ENCODE peak calls at places on chromosomes 3 and 15, in eight cellular contexts. One of them, this sample, is unnamed.

GRCh38 chr3:105394177-105394576 is 27.5 kb downstream of the ALCAM start:
- DNase-seq in GM03348: no peak
- DNase-seq in activated naive CD4-positive, alpha-beta T cell: no peak
- DNase-seq in naive B cell: no peak
- DNase-seq in fibroblast of pulmonary artery: peak; percentile 97
- DNase-seq in progenitor cell of endocrine pancreas: no peak
- DNase-seq in NCI-H345: no peak
- DNase-seq in GM12891: no peak
- DNase-seq in this sample: no peak

GRCh38 chr3:174862101-174862500 is 3.0 kb downstream of the NAALADL2 start:
- DNase-seq in activated naive CD4-positive, alpha-beta T cell: no peak
- DNase-seq in fibroblast of pulmonary artery: no peak
- DNase-seq in naive B cell: no peak
- DNase-seq in GM12891: no peak
- DNase-seq in GM03348: no peak
- DNase-seq in NCI-H345: no peak
- DNase-seq in progenitor cell of endocrine pancreas: no peak
- DNase-seq in this sample: no peak

GRCh38 chr3:115077501-115078250 is 69.4 kb downstream of the ZBTB20 start:
- DNase-seq in activated naive CD4-positive, alpha-beta T cell: no peak
- DNase-seq in GM12891: no peak
- DNase-seq in fibroblast of pulmonary artery: no peak
- DNase-seq in NCI-H345: no peak
- DNase-seq in progenitor cell of endocrine pancreas: no peak
- DNase-seq in GM03348: no peak
- DNase-seq in naive B cell: no peak
- DNase-seq in this sample: no peak

GRCh38 chr3:62604301-62604700 is 231.0 kb upstream of the FEZF2 start:
- DNase-seq in NCI-H345: no peak
- DNase-seq in GM12891: no peak
- DNase-seq in activated naive CD4-positive, alpha-beta T cell: no peak
- DNase-seq in GM03348: peak; percentile 54
- DNase-seq in naive B cell: no peak
- DNase-seq in progenitor cell of endocrine pancreas: no peak
- DNase-seq in fibroblast of pulmonary artery: peak; percentile 91
- DNase-seq in this sample: no peak

GRCh38 chr3:12350151-12350813 is 61.4 kb downstream of the PPARG start:
- DNase-seq in NCI-H345: no peak
- DNase-seq in GM03348: no peak
- DNase-seq in naive B cell: no peak
- DNase-seq in progenitor cell of endocrine pancreas: no peak
- DNase-seq in fibroblast of pulmonary artery: peak; percentile 93
- DNase-seq in activated naive CD4-positive, alpha-beta T cell: no peak
- DNase-seq in GM12891: no peak
- DNase-seq in this sample: no peak

GRCh38 chr15:76998661-76999285 is 3.8 kb downstream of the PSTPIP1 start:
- DNase-seq in GM03348: no peak
- DNase-seq in naive B cell: no peak
- DNase-seq in GM12891: no peak
- DNase-seq in progenitor cell of endocrine pancreas: no peak
- DNase-seq in fibroblast of pulmonary artery: no peak
- DNase-seq in activated naive CD4-positive, alpha-beta T cell: no peak
- DNase-seq in NCI-H345: no peak
- DNase-seq in this sample: no peak

GRCh38 chr3:80338366-80338765 is 570.6 kb upstream of the ROBO1 start:
- DNase-seq in NCI-H345: no peak
- DNase-seq in fibroblast of pulmonary artery: peak; percentile 18
- DNase-seq in naive B cell: no peak
- DNase-seq in activated naive CD4-positive, alpha-beta T cell: no peak
- DNase-seq in GM12891: no peak
- DNase-seq in progenitor cell of endocrine pancreas: no peak
- DNase-seq in GM03348: no peak
- DNase-seq in this sample: no peak

GRCh38 chr15:35784745-35785144 is 238.8 kb upstream of the DPH6 start:
- DNase-seq in fibroblast of pulmonary artery: peak; percentile 22
- DNase-seq in GM03348: no peak
- DNase-seq in progenitor cell of endocrine pancreas: no peak
- DNase-seq in naive B cell: no peak
- DNase-seq in NCI-H345: peak; percentile 95
- DNase-seq in activated naive CD4-positive, alpha-beta T cell: no peak
- DNase-seq in GM12891: no peak
- DNase-seq in this sample: no peak

GRCh38 chr3:195181107-195181498 is 89.9 kb downstream of the XXYLT1 start:
- DNase-seq in progenitor cell of endocrine pancreas: no peak
- DNase-seq in GM03348: no peak
- DNase-seq in NCI-H345: no peak
- DNase-seq in GM12891: no peak
- DNase-seq in fibroblast of pulmonary artery: no peak
- DNase-seq in naive B cell: no peak
- DNase-seq in activated naive CD4-positive, alpha-beta T cell: no peak
- DNase-seq in this sample: no peak

GRCh38 chr3:79517766-79518413 is 249.9 kb downstream of the ROBO1 start:
- DNase-seq in NCI-H345: peak; percentile 9
- DNase-seq in progenitor cell of endocrine pancreas: no peak
- DNase-seq in GM03348: peak; percentile 40
- DNase-seq in GM12891: no peak
- DNase-seq in naive B cell: no peak
- DNase-seq in fibroblast of pulmonary artery: peak; percentile 72
- DNase-seq in activated naive CD4-positive, alpha-beta T cell: no peak
- DNase-seq in this sample: no peak

GRCh38 chr3:113304102-113304501 is 92.7 kb downstream of the BOC start:
- DNase-seq in NCI-H345: no peak
- DNase-seq in activated naive CD4-positive, alpha-beta T cell: no peak
- DNase-seq in GM03348: no peak
- DNase-seq in naive B cell: no peak
- DNase-seq in progenitor cell of endocrine pancreas: no peak
- DNase-seq in GM12891: no peak
- DNase-seq in fibroblast of pulmonary artery: no peak
- DNase-seq in this sample: no peak

GRCh38 chr3:149407898-149408297 is 30.4 kb upstream of the TM4SF1 start:
- DNase-seq in naive B cell: no peak
- DNase-seq in fibroblast of pulmonary artery: no peak
- DNase-seq in activated naive CD4-positive, alpha-beta T cell: no peak
- DNase-seq in progenitor cell of endocrine pancreas: no peak
- DNase-seq in GM03348: no peak
- DNase-seq in NCI-H345: no peak
- DNase-seq in GM12891: no peak
- DNase-seq in this sample: no peak

GRCh38 chr15:101500865-101501551 is 11.5 kb upstream of the PCSK6 start:
- DNase-seq in NCI-H345: no peak
- DNase-seq in fibroblast of pulmonary artery: peak; percentile 11
- DNase-seq in GM03348: no peak
- DNase-seq in GM12891: no peak
- DNase-seq in activated naive CD4-positive, alpha-beta T cell: no peak
- DNase-seq in naive B cell: no peak
- DNase-seq in progenitor cell of endocrine pancreas: no peak
- DNase-seq in this sample: no peak

GRCh38 chr3:183449391-183449790 is 21.0 kb upstream of the MCF2L2 start:
- DNase-seq in naive B cell: no peak
- DNase-seq in GM12891: no peak
- DNase-seq in NCI-H345: no peak
- DNase-seq in progenitor cell of endocrine pancreas: no peak
- DNase-seq in fibroblast of pulmonary artery: peak; percentile 38
- DNase-seq in activated naive CD4-positive, alpha-beta T cell: no peak
- DNase-seq in GM03348: no peak
- DNase-seq in this sample: no peak

GRCh38 chr3:141489184-141489583 is 2.4 kb downstream of the RASA2 start:
- DNase-seq in fibroblast of pulmonary artery: no peak
- DNase-seq in GM03348: no peak
- DNase-seq in progenitor cell of endocrine pancreas: no peak
- DNase-seq in GM12891: no peak
- DNase-seq in naive B cell: no peak
- DNase-seq in activated naive CD4-positive, alpha-beta T cell: no peak
- DNase-seq in NCI-H345: no peak
- DNase-seq in this sample: no peak

GRCh38 chr3:69364354-69364753 is 21.5 kb downstream of the FRMD4B start:
- DNase-seq in GM12891: no peak
- DNase-seq in activated naive CD4-positive, alpha-beta T cell: no peak
- DNase-seq in GM03348: peak; percentile 56
- DNase-seq in naive B cell: no peak
- DNase-seq in progenitor cell of endocrine pancreas: no peak
- DNase-seq in fibroblast of pulmonary artery: peak; percentile 31
- DNase-seq in NCI-H345: no peak
- DNase-seq in this sample: no peak

GRCh38 chr15:33048255-33048654 is 146.3 kb downstream of the FMN1 start:
- DNase-seq in fibroblast of pulmonary artery: no peak
- DNase-seq in progenitor cell of endocrine pancreas: no peak
- DNase-seq in GM03348: no peak
- DNase-seq in activated naive CD4-positive, alpha-beta T cell: no peak
- DNase-seq in GM12891: no peak
- DNase-seq in naive B cell: no peak
- DNase-seq in NCI-H345: no peak
- DNase-seq in this sample: no peak

GRCh38 chr3:142647856-142648255 is 51.7 kb downstream of the PLS1 start:
- DNase-seq in fibroblast of pulmonary artery: peak; percentile 4
- DNase-seq in NCI-H345: no peak
- DNase-seq in GM12891: no peak
- DNase-seq in GM03348: no peak
- DNase-seq in activated naive CD4-positive, alpha-beta T cell: no peak
- DNase-seq in progenitor cell of endocrine pancreas: no peak
- DNase-seq in naive B cell: no peak
- DNase-seq in this sample: no peak